ENCODE peak calls at places on chromosomes 3 and 15, in four cellular contexts. H is CD8-positive, alpha-beta T cell; E is stomach; G is AG04450. P is an unnamed sample.

GRCh38 chr3:134148534-134148933 is 102.1 kb downstream of the RYK start:
- DNase-seq in E (no peak), G (no peak), H (no peak), P (no peak)

GRCh38 chr3:139323146-139323545 is 20.7 kb upstream of the MRPS22 start:
- DNase-seq in E (no peak), G (no peak), H (no peak), P (no peak)

GRCh38 chr3:188092648-188093047 is 61.3 kb upstream of the LPP start:
- DNase-seq in E (no peak), G (no peak), H (no peak), P (no peak)

GRCh38 chr15:63086967-63087366 is 34.7 kb upstream of the LACTB start:
- DNase-seq in E (no peak), G (no peak), H (no peak), P (no peak)

GRCh38 chr15:60351066-60351465 is 46.7 kb downstream of the ANXA2 start:
- DNase-seq in G (no peak), E (no peak), H (no peak), P (no peak)

GRCh38 chr15:96341465-96342142 is 11.1 kb downstream of the NR2F2 start:
- DNase-seq in H (no peak), G (no peak), E (no peak), P (no peak)

GRCh38 chr3:108603689-108604088 is 14.2 kb downstream of the DZIP3 start:
- DNase-seq in G (no peak), H (peak), E (no peak), P (no peak)

GRCh38 chr3:42535981-42536784 is 33.7 kb downstream of the VIPR1 start:
- DNase-seq in H (peak), E (peak), G (no peak), P (no peak)

GRCh38 chr3:140472621-140473020 is 205.2 kb upstream of the TRIM42 start:
- DNase-seq in H (no peak), E (no peak), G (no peak), P (no peak)

GRCh38 chr3:98596087-98596486 is 2.7 kb upstream of the CPOX start:
- DNase-seq in G (no peak), H (no peak), E (no peak), P (no peak)

GRCh38 chr3:100717637-100718487 is 8.6 kb downstream of the TFG start:
- DNase-seq in G (no peak), H (no peak), E (no peak), P (no peak)

DNA sequence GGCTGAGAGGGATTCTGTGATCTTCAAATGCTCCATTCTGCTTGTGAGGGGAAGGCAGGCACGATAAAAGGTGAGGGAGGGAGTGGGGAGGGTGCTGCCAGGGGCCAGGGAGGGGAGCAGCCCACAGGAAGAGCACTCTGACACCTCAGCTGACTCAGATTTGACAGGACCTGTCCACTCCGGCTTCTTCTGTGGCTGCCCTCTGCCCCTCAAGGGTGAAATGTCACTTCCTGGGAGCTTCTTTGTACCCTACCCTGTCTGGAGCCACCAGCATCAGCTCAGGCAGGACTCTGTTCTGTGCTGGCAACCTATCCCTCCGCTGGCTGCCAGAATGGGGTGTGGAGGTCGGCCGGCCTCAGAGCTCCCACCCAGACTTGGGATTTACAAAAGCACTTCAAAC is 114.0 kb upstream of the HACD2 start:
- DNase-seq in E (no peak), G (no peak), H (no peak), P (no peak)
- H3K4me3 ChIP-seq in E (peak), G (peak), H (no peak), P (peak)

GRCh38 chr3:49327485-49327884 is 12.4 kb downstream of the USP4 start:
- DNase-seq in E (no peak), H (no peak), G (no peak), P (no peak)
- TF ChIP-seq CTCF in E (no peak), H (no peak), G (peak), P (no peak)

GRCh38 chr15:90191344-90191687 is 9.8 kb upstream of the SEMA4B start:
- DNase-seq in H (no peak), G (no peak), E (no peak), P (no peak)
- H3K4me3 ChIP-seq in H (no peak), G (no peak), E (no peak), P (no peak)

GRCh38 chr3:181694805-181695660 is 16.7 kb upstream of the SOX2 start:
- DNase-seq in G (no peak), H (no peak), E (peak), P (peak)
- TF ChIP-seq CTCF in G (no peak), H (no peak), E (no peak), P (no peak)

GRCh38 chr15:67137951-67138935 is 72.8 kb downstream of the SMAD3 start:
- DNase-seq in E (no peak), G (no peak), H (no peak), P (no peak)
- H3K4me3 ChIP-seq in E (no peak), G (peak), H (no peak), P (no peak)

GRCh38 chr3:128849776-128850542 is 29.5 kb upstream of the ACAD9 start:
- DNase-seq in G (no peak), E (no peak), H (no peak), P (no peak)
- TF ChIP-seq CTCF in G (peak), E (no peak), H (no peak), P (no peak)

P was measured in upper lobe of right lung.